ENCODE peak calls at places on chromosomes 7 and 10, in six cellular contexts. One of them, this sample, is unnamed.

GRCh38 chr10:17113889-17114288 is 15.7 kb downstream of the CUBN start:
- DNase-seq in A549: no peak
- DNase-seq in PC-9: no peak
- DNase-seq in body of pancreas: peak; percentile 20
- DNase-seq in vagina: no peak
- DNase-seq in heart left ventricle: no peak
- DNase-seq in this sample: peak; percentile 30

GRCh38 chr10:69652857-69653199 is 22.8 kb downstream of the FAM241B start:
- DNase-seq in A549: no peak
- DNase-seq in PC-9: no peak
- DNase-seq in body of pancreas: no peak
- DNase-seq in vagina: no peak
- DNase-seq in heart left ventricle: no peak
- DNase-seq in this sample: no peak

GRCh38 chr10:6525599-6526160 is 54.4 kb downstream of the PRKCQ start:
- DNase-seq in A549: no peak
- DNase-seq in PC-9: no peak
- DNase-seq in body of pancreas: no peak
- DNase-seq in vagina: no peak
- DNase-seq in heart left ventricle: no peak
- DNase-seq in this sample: no peak

GRCh38 chr10:33189373-33189772 is 145.1 kb downstream of the NRP1 start:
- DNase-seq in A549: no peak
- DNase-seq in PC-9: no peak
- DNase-seq in body of pancreas: no peak
- DNase-seq in vagina: no peak
- DNase-seq in heart left ventricle: no peak
- DNase-seq in this sample: no peak

GRCh38 chr7:44095781-44096180 is 8.4 kb upstream of the AEBP1 start:
- DNase-seq in A549: no peak
- DNase-seq in PC-9: no peak
- DNase-seq in body of pancreas: no peak
- DNase-seq in vagina: no peak
- DNase-seq in heart left ventricle: no peak
- DNase-seq in this sample: no peak

GRCh38 chr10:32746869-32747268 is 211.2 kb downstream of the ITGB1 start:
- DNase-seq in A549: no peak
- DNase-seq in PC-9: no peak
- DNase-seq in body of pancreas: no peak
- DNase-seq in vagina: no peak
- DNase-seq in heart left ventricle: no peak
- DNase-seq in this sample: no peak

GRCh38 chr10:49713266-49713665 is 33.8 kb downstream of the C10orf53 start:
- DNase-seq in A549: no peak
- DNase-seq in PC-9: no peak
- DNase-seq in body of pancreas: no peak
- DNase-seq in vagina: no peak
- DNase-seq in heart left ventricle: no peak
- DNase-seq in this sample: no peak

GRCh38 chr10:126924915-126925300 is 19.7 kb downstream of the DOCK1 start:
- DNase-seq in A549: no peak
- DNase-seq in PC-9: no peak
- DNase-seq in body of pancreas: no peak
- DNase-seq in vagina: no peak
- DNase-seq in heart left ventricle: no peak
- DNase-seq in this sample: no peak

GRCh38 chr7:148153611-148154010 is 437.0 kb upstream of the C7orf33 start:
- DNase-seq in A549: no peak
- DNase-seq in PC-9: no peak
- DNase-seq in body of pancreas: peak; percentile 94
- DNase-seq in vagina: no peak
- DNase-seq in heart left ventricle: peak; percentile 88
- DNase-seq in this sample: peak; percentile 56

GRCh38 chr10:77844713-77845454 is 81.7 kb downstream of the DLG5 start:
- DNase-seq in A549: peak; percentile 74
- DNase-seq in PC-9: peak; percentile 87
- DNase-seq in body of pancreas: no peak
- DNase-seq in vagina: no peak
- DNase-seq in heart left ventricle: no peak
- DNase-seq in this sample: no peak

GRCh38 chr10:79947083-79947415 is 1.9 kb downstream of the SFTPD start:
- DNase-seq in A549: no peak
- DNase-seq in PC-9: no peak
- DNase-seq in body of pancreas: peak; percentile 78
- DNase-seq in vagina: no peak
- DNase-seq in heart left ventricle: no peak
- DNase-seq in this sample: no peak

GRCh38 chr7:91850455-91850854 is 30.0 kb downstream of the MTERF1 start:
- DNase-seq in A549: no peak
- DNase-seq in PC-9: peak; percentile 33
- DNase-seq in body of pancreas: no peak
- DNase-seq in vagina: no peak
- DNase-seq in heart left ventricle: no peak
- DNase-seq in this sample: no peak

GRCh38 chr7:77727936-77728701 is 31.9 kb downstream of the RSBN1L start:
- DNase-seq in A549: no peak
- DNase-seq in PC-9: no peak
- DNase-seq in body of pancreas: no peak
- DNase-seq in vagina: no peak
- DNase-seq in heart left ventricle: no peak
- DNase-seq in this sample: no peak

GRCh38 chr7:69184339-69184738 is 413.9 kb upstream of the AUTS2 start:
- DNase-seq in A549: no peak
- DNase-seq in PC-9: no peak
- DNase-seq in body of pancreas: no peak
- DNase-seq in vagina: no peak
- DNase-seq in heart left ventricle: no peak
- DNase-seq in this sample: no peak

GRCh38 chr10:132613566-132614348 is 76.2 kb downstream of the INPP5A start:
- DNase-seq in A549: no peak
- DNase-seq in PC-9: no peak
- DNase-seq in body of pancreas: peak; percentile 6
- DNase-seq in vagina: no peak
- DNase-seq in heart left ventricle: no peak
- DNase-seq in this sample: no peak

GRCh38 chr7:98278936-98279335 is 2.5 kb upstream of the BRI3 start:
- DNase-seq in A549: no peak
- DNase-seq in PC-9: no peak
- DNase-seq in body of pancreas: no peak
- DNase-seq in vagina: no peak
- DNase-seq in heart left ventricle: no peak
- DNase-seq in this sample: no peak

GRCh38 chr7:123905714-123906113 is 19.3 kb upstream of the SPAM1 start:
- DNase-seq in A549: no peak
- DNase-seq in PC-9: no peak
- DNase-seq in body of pancreas: no peak
- DNase-seq in vagina: no peak
- DNase-seq in heart left ventricle: no peak
- DNase-seq in this sample: no peak

GRCh38 chr7:26238004-26238403 is 36.5 kb downstream of the CBX3 start:
- DNase-seq in A549: no peak
- DNase-seq in PC-9: no peak
- DNase-seq in body of pancreas: no peak
- DNase-seq in vagina: no peak
- DNase-seq in heart left ventricle: no peak
- DNase-seq in this sample: no peak

GRCh38 chr7:131173148-131173890 is 154.4 kb upstream of the MKLN1 start:
- DNase-seq in A549: peak; percentile 90
- DNase-seq in PC-9: peak; percentile 62
- DNase-seq in body of pancreas: no peak
- DNase-seq in vagina: no peak
- DNase-seq in heart left ventricle: no peak
- DNase-seq in this sample: no peak

GRCh38 chr7:152330827-152331226 is 105.0 kb downstream of the KMT2C start:
- DNase-seq in A549: no peak
- DNase-seq in PC-9: no peak
- DNase-seq in body of pancreas: no peak
- DNase-seq in vagina: no peak
- DNase-seq in heart left ventricle: no peak
- DNase-seq in this sample: no peak

GRCh38 chr10:67936416-67936815 is 52.0 kb downstream of the SIRT1 start:
- DNase-seq in A549: no peak
- DNase-seq in PC-9: no peak
- DNase-seq in body of pancreas: no peak
- DNase-seq in vagina: no peak
- DNase-seq in heart left ventricle: no peak
- DNase-seq in this sample: no peak

GRCh38 chr7:65872776-65873581 is at the start of gene VKORC1L1:
- DNase-seq in A549: peak; percentile 50
- DNase-seq in PC-9: peak; percentile 97
- DNase-seq in body of pancreas: peak; percentile 96
- DNase-seq in vagina: peak; percentile 93
- DNase-seq in heart left ventricle: peak; percentile 97
- DNase-seq in this sample: peak; percentile 96

GRCh38 chr7:106681815-106682495 is 21.0 kb upstream of the CCDC71L start:
- DNase-seq in A549: peak; percentile 13
- DNase-seq in PC-9: no peak
- DNase-seq in body of pancreas: no peak
- DNase-seq in vagina: no peak
- DNase-seq in heart left ventricle: no peak
- DNase-seq in this sample: no peak

GRCh38 chr7:40918701-40919271 is 784.0 kb downstream of the SUGCT start:
- DNase-seq in A549: no peak
- DNase-seq in PC-9: peak; percentile 55
- DNase-seq in body of pancreas: no peak
- DNase-seq in vagina: no peak
- DNase-seq in heart left ventricle: no peak
- DNase-seq in this sample: no peak

GRCh38 chr7:2720024-2720423 is 32.0 kb downstream of the AMZ1 start:
- DNase-seq in A549: no peak
- DNase-seq in PC-9: no peak
- DNase-seq in body of pancreas: no peak
- DNase-seq in vagina: no peak
- DNase-seq in heart left ventricle: no peak
- DNase-seq in this sample: no peak
- H3K4me1 ChIP-seq in A549: no peaks in the 10 kb centered on the region
- H3K4me1 ChIP-seq in PC-9: no peaks in the 10 kb centered on the region
- H3K4me1 ChIP-seq in body of pancreas: peaks cover 11% of the 10 kb centered on the region
- H3K4me1 ChIP-seq in vagina: peaks cover 16% of the 10 kb centered on the region
- H3K4me1 ChIP-seq in heart left ventricle: peaks cover 38% of the 10 kb centered on the region
- H3K4me1 ChIP-seq in this sample: no peaks in the 10 kb centered on the region

DNA sequence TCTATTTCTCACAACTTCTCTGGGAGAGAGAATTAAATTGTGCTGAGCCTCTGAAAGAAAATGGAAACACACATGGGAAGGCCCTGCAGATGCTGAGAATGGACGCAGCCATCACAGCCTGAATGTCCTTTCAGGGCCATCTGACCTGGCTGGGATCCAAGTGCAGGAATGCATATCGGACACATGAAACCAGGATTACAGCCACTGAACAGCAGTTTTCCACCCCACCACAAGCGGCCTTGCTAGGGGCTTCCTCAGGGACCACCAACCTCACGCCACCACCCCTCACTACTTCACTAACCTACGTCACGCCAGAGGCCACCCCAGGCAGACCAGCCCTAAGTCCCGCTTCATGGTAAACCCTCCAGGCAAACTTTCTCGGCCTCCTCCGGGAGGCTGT is 103.3 kb downstream of the DIP2C start:
- DNase-seq in A549: no peak
- DNase-seq in PC-9: no peak
- DNase-seq in body of pancreas: no peak
- DNase-seq in vagina: no peak
- DNase-seq in heart left ventricle: no peak
- DNase-seq in this sample: no peak
- H3K4me1 ChIP-seq in A549: no peaks in the 10 kb centered on the region
- H3K4me1 ChIP-seq in PC-9: no peaks in the 10 kb centered on the region
- H3K4me1 ChIP-seq in body of pancreas: no peaks in the 10 kb centered on the region
- H3K4me1 ChIP-seq in vagina: peaks cover 32% of the 10 kb centered on the region
- H3K4me1 ChIP-seq in heart left ventricle: no peaks in the 10 kb centered on the region
- H3K4me1 ChIP-seq in this sample: peaks cover 2% of the 10 kb centered on the region

DNA sequence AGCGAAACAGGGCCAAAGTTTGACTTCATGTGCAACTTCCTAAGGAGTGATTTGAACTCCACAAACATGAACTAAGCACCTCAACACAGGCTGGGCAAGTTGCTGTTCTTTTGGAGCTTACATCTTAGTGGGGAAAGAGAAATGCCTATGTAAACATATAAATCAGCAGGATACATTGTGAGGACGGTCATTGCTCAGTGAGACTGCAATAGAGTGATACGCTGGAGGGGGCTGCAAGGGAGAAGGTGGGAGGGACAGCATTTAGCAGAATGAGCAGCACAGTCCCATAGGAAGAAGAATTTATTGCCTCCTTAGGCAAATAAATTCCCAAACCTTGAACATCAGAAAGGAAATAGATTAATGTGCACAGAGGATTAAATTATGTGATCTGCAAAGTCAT is 90.0 kb downstream of the EGFR start:
- DNase-seq in A549: no peak
- DNase-seq in PC-9: no peak
- DNase-seq in body of pancreas: no peak
- DNase-seq in vagina: no peak
- DNase-seq in heart left ventricle: no peak
- DNase-seq in this sample: no peak
- H3K4me1 ChIP-seq in A549: peaks cover 73% of the 10 kb centered on the region
- H3K4me1 ChIP-seq in PC-9: peaks cover 51% of the 10 kb centered on the region
- H3K4me1 ChIP-seq in body of pancreas: peaks cover 22% of the 10 kb centered on the region
- H3K4me1 ChIP-seq in vagina: peaks cover 65% of the 10 kb centered on the region
- H3K4me1 ChIP-seq in heart left ventricle: peaks cover 6% of the 10 kb centered on the region
- H3K4me1 ChIP-seq in this sample: peaks cover 27% of the 10 kb centered on the region

DNA sequence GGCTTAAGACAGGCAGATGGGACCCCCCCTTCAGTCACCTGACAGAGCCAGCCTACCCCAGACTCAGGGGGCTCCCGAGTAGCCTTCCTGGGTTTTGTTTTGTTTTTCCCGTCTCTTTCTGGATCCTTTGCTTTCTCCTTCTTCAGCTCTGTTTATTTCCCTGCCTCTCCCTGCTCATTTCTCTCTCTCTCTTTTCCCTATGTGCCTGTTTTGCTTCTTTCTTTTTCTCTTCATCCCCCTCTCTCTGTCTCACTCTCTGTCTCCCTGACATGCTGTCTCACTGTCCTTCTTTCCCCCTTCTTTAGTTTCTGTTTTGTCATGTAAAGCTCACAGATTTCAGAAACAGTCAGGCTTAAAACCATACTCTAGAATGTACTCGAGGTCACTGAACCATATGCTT is 38.2 kb upstream of the SLC29A3 start:
- DNase-seq in A549: no peak
- DNase-seq in PC-9: no peak
- DNase-seq in body of pancreas: no peak
- DNase-seq in vagina: no peak
- DNase-seq in heart left ventricle: no peak
- DNase-seq in this sample: no peak
- H3K4me1 ChIP-seq in A549: no peaks in the 10 kb centered on the region
- H3K4me1 ChIP-seq in PC-9: no peaks in the 10 kb centered on the region
- H3K4me1 ChIP-seq in body of pancreas: no peaks in the 10 kb centered on the region
- H3K4me1 ChIP-seq in vagina: no peaks in the 10 kb centered on the region
- H3K4me1 ChIP-seq in heart left ventricle: no peaks in the 10 kb centered on the region
- H3K4me1 ChIP-seq in this sample: no peaks in the 10 kb centered on the region

GRCh38 chr7:47404005-47404404 is 177.9 kb downstream of the TNS3 start:
- DNase-seq in A549: no peak
- DNase-seq in PC-9: no peak
- DNase-seq in body of pancreas: no peak
- DNase-seq in vagina: no peak
- DNase-seq in heart left ventricle: no peak
- DNase-seq in this sample: no peak
- H3K4me1 ChIP-seq in A549: peaks cover 46% of the 10 kb centered on the region
- H3K4me1 ChIP-seq in PC-9: no peaks in the 10 kb centered on the region
- H3K4me1 ChIP-seq in body of pancreas: peaks cover 50% of the 10 kb centered on the region
- H3K4me1 ChIP-seq in vagina: peaks cover 24% of the 10 kb centered on the region
- H3K4me1 ChIP-seq in heart left ventricle: peaks cover 11% of the 10 kb centered on the region
- H3K4me1 ChIP-seq in this sample: peaks cover 28% of the 10 kb centered on the region

GRCh38 chr10:98313598-98313997 is 45.6 kb upstream of the LOXL4 start:
- DNase-seq in A549: no peak
- DNase-seq in PC-9: no peak
- DNase-seq in body of pancreas: no peak
- DNase-seq in vagina: no peak
- DNase-seq in heart left ventricle: no peak
- DNase-seq in this sample: no peak
- H3K4me1 ChIP-seq in A549: no peaks in the 10 kb centered on the region
- H3K4me1 ChIP-seq in PC-9: peaks cover 47% of the 10 kb centered on the region
- H3K4me1 ChIP-seq in body of pancreas: no peaks in the 10 kb centered on the region
- H3K4me1 ChIP-seq in vagina: peaks cover 28% of the 10 kb centered on the region
- H3K4me1 ChIP-seq in heart left ventricle: peaks cover 39% of the 10 kb centered on the region
- H3K4me1 ChIP-seq in this sample: peaks cover 11% of the 10 kb centered on the region

This sample was measured in lung.